ENCODE peak calls at places on chromosomes 2 and 18, in four cellular contexts. P, F, W and E are unnamed samples.

GRCh38 chr2:25159947-25160346 is 8.4 kb downstream of the POMC start:
- DNase-seq in W (no peak), F (no peak), P (peak), E (no peak)

GRCh38 chr2:217837001-217837491 is 165.7 kb downstream of the TNS1 start:
- DNase-seq in F (peak), W (peak), P (peak), E (peak)

GRCh38 chr2:224284134-224284946 is 117.6 kb downstream of the FAM124B start:
- DNase-seq in P (peak), W (no peak), F (no peak), E (peak)

GRCh38 chr2:126731353-126731752 is 75.4 kb downstream of the GYPC start:
- DNase-seq in W (no peak), F (no peak), P (no peak), E (no peak)

GRCh38 chr2:72023678-72024390 is 123.8 kb downstream of the CYP26B1 start:
- DNase-seq in P (no peak), F (no peak), W (no peak), E (no peak)

GRCh38 chr2:134002921-134003320 is 251.0 kb upstream of the MGAT5 start:
- DNase-seq in W (no peak), P (no peak), F (no peak), E (no peak)

GRCh38 chr2:102439065-102439695 is 16.2 kb downstream of the IL18RAP start:
- DNase-seq in W (no peak), P (no peak), F (no peak), E (no peak)

GRCh38 chr18:58753976-58754375 is 82.7 kb downstream of the MALT1 start:
- DNase-seq in F (no peak), P (no peak), W (no peak), E (no peak)

GRCh38 chr2:30422437-30422805 is 24.6 kb upstream of the LCLAT1 start:
- DNase-seq in W (peak), P (no peak), F (peak), E (peak)

GRCh38 chr2:22486343-22486742 is 898.6 kb upstream of the KLHL29 start:
- DNase-seq in F (no peak), W (no peak), P (peak), E (no peak)

GRCh38 chr2:176187306-176188217 is 906 bp upstream of the HOXD1 start:
- DNase-seq in P (peak), W (no peak), F (no peak), E (peak)

GRCh38 chr18:77062518-77063003 is 70.0 kb downstream of the MBP start:
- DNase-seq in W (no peak), F (no peak), P (no peak), E (no peak)

GRCh38 chr2:69805887-69806286 is 23.6 kb upstream of the GMCL1 start:
- DNase-seq in W (no peak), F (no peak), P (no peak), E (no peak)

GRCh38 chr18:3595282-3596273 is 145.6 kb downstream of the TGIF1 start:
- DNase-seq in P (peak), F (no peak), W (no peak), E (peak)

GRCh38 chr2:206423147-206423546 is 20.2 kb upstream of the ADAM23 start:
- DNase-seq in W (no peak), F (no peak), P (peak), E (no peak)

GRCh38 chr18:55229682-55230081 is 270.4 kb upstream of the CCDC68 start:
- DNase-seq in P (no peak), F (no peak), W (no peak), E (no peak)

GRCh38 chr18:10514621-10515020 is 11.2 kb upstream of the NAPG start:
- DNase-seq in F (no peak), W (no peak), P (no peak), E (no peak)

GRCh38 chr2:47345584-47345913 is 57.4 kb upstream of the MSH2 start:
- DNase-seq in F (no peak), W (no peak), P (no peak), E (no peak)

GRCh38 chr2:241050624-241051577 is 51.2 kb downstream of the MTERF4 start:
- DNase-seq in F (no peak), W (no peak), P (no peak), E (no peak)